ENCODE peak calls at places on chromosomes 16 and 17, in four cellular contexts. G is A549, K is cardiac muscle cell, X is osteoblast. I is an unnamed sample. For H3K4me1, the result is how much of the 10 kb centered on the place peaks cover.

GRCh38 chr17:66459811-66460270 is 157.4 kb downstream of the PRKCA start:
- DNase-seq in G (peak), K (peak), X (peak), I (no peak)

GRCh38 chr16:83296505-83296904 is 511.3 kb upstream of the HSBP1 start:
- DNase-seq in G (no peak), K (peak), X (no peak), I (no peak)

GRCh38 chr17:70060415-70060814 is 14.6 kb upstream of the KCNJ16 start:
- DNase-seq in G (no peak), K (no peak), X (no peak), I (no peak)

GRCh38 chr17:43418441-43419374 is 19.9 kb downstream of the ARL4D start:
- DNase-seq in G (peak), K (peak), X (peak), I (peak)

GRCh38 chr16:82694239-82694874 is 67.6 kb downstream of the CDH13 start:
- DNase-seq in G (no peak), K (peak), X (peak), I (no peak)

GRCh38 chr17:48621410-48622387 is 4.5 kb downstream of the HOXB9 start:
- DNase-seq in G (no peak), K (no peak), X (no peak), I (peak)

GRCh38 chr16:82093901-82094300 is 58.8 kb downstream of the HSD17B2 start:
- DNase-seq in G (no peak), K (peak), X (peak), I (no peak)

GRCh38 chr17:63696381-63696961 is 3.5 kb downstream of the LIMD2 start:
- DNase-seq in G (peak), K (peak), X (peak), I (peak)

GRCh38 chr17:48102700-48103378 is 1.6 kb upstream of the CBX1 start:
- DNase-seq in G (peak), K (no peak), X (no peak), I (no peak)

GRCh38 chr17:33987162-33987561 is 267.9 kb upstream of the CCL2 start:
- DNase-seq in G (no peak), K (no peak), X (no peak), I (peak)

GRCh38 chr17:1783271-1783670 is 21.4 kb downstream of the SERPINF1 start:
- DNase-seq in G (no peak), K (peak), X (peak), I (no peak)

GRCh38 chr16:88970539-88971065 is 6.4 kb downstream of the CBFA2T3 start:
- DNase-seq in G (no peak), K (no peak), X (no peak), I (no peak)

GRCh38 chr17:80819422-80820164 is 172.0 kb upstream of the CHMP6 start:
- DNase-seq in G (no peak), K (no peak), X (no peak), I (no peak)

GRCh38 chr17:57889892-57890856 is 40.3 kb upstream of the MRPS23 start:
- DNase-seq in G (peak), K (peak), X (peak), I (peak)

GRCh38 chr17:62681939-62682381 is 54.5 kb downstream of the MRC2 start:
- DNase-seq in G (no peak), K (no peak), X (peak), I (no peak)

GRCh38 chr17:29577778-29578211 is 9.3 kb downstream of the TP53I13 start:
- DNase-seq in G (no peak), K (peak), X (peak), I (peak)

GRCh38 chr16:74844041-74844826 is 69.6 kb upstream of the FA2H start:
- DNase-seq in G (no peak), K (no peak), X (no peak), I (no peak)

GRCh38 chr16:65339062-65339461 is 217.2 kb upstream of the CDH11 start:
- DNase-seq in G (no peak), K (no peak), X (no peak), I (no peak)

GRCh38 chr16:84700518-84701277 is 898 bp downstream of the USP10 start:
- DNase-seq in G (peak), K (no peak), X (no peak), I (peak)

GRCh38 chr16:49271363-49271762 is 10.3 kb downstream of the CBLN1 start:
- DNase-seq in G (no peak), K (no peak), X (no peak), I (no peak)

GRCh38 chr16:82882982-82883863 is 256.5 kb downstream of the CDH13 start:
- DNase-seq in G (no peak), K (no peak), X (no peak), I (no peak)

GRCh38 chr17:73743802-73744201 is 99.6 kb upstream of the SDK2 start:
- DNase-seq in G (no peak), K (no peak), X (peak), I (no peak)

DNA sequence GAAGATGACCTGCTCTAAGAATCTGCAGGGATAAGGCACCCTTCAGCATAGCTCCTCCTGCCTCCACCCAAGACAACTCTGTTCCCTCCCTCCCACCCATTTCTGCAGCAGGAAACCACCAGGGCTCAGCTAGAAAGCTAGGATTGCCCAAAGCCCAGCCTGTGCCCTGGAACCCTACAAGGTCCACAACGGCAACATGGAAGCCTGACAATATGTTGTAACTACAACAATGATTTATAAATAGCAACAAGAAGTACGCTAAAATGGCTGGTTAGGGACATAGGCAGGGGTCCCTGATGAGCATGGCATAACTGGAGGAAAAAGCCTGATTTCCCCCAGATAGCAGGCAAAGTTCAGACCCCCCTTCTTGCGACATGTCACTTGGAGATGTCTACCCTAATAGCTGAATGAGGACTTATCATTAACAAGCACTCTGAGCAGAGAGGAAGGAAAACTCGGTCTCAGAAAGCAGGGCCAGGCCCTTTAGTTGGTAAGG is 6.5 kb downstream of the ST3GAL2 start:
- DNase-seq in G (no peak), K (peak), X (peak), I (no peak)
- H3K4me1 ChIP-seq in G (half or more), K (half or more), X (half or more), I (under half)

GRCh38 chr16:24010440-24011089 is 174.8 kb downstream of the PRKCB start:
- DNase-seq in G (peak), K (peak), X (no peak), I (peak)

GRCh38 chr16:24009060-24009459 is 173.3 kb downstream of the PRKCB start:
- DNase-seq in G (no peak), K (no peak), X (no peak), I (no peak)

GRCh38 chr16:24007934-24008333 is 172.2 kb downstream of the PRKCB start:
- DNase-seq in G (no peak), K (no peak), X (no peak), I (no peak)

GRCh38 chr16:24011237-24011636 is 175.5 kb downstream of the PRKCB start:
- DNase-seq in G (no peak), K (no peak), X (no peak), I (no peak)

GRCh38 chr16:24009955-24010354 is 174.2 kb downstream of the PRKCB start:
- DNase-seq in G (no peak), K (no peak), X (no peak), I (no peak)
- H3K27ac ChIP-seq in G (no peak), K (no peak), X (no peak), I (no peak)

GRCh38 chr16:4803479-4804243 is 1.2 kb upstream of the ROGDI start:
- DNase-seq in G (no peak), K (no peak), X (peak), I (no peak)
- H3K4me3 ChIP-seq in G (peak), K (peak), X (peak), I (peak)

GRCh38 chr16:26111900-26112299 is 420.1 kb downstream of the HS3ST4 start:
- DNase-seq in G (peak), K (no peak), X (no peak), I (peak)
- H3K4me1 ChIP-seq in G (under half), K (under half), X (under half), I (under half)

GRCh38 chr17:17117923-17118322 is 75.7 kb downstream of the MPRIP start:
- DNase-seq in G (no peak), K (no peak), X (peak), I (no peak)
- H3K27ac ChIP-seq in G (no peak), K (no peak), X (no peak), I (no peak)

DNA sequence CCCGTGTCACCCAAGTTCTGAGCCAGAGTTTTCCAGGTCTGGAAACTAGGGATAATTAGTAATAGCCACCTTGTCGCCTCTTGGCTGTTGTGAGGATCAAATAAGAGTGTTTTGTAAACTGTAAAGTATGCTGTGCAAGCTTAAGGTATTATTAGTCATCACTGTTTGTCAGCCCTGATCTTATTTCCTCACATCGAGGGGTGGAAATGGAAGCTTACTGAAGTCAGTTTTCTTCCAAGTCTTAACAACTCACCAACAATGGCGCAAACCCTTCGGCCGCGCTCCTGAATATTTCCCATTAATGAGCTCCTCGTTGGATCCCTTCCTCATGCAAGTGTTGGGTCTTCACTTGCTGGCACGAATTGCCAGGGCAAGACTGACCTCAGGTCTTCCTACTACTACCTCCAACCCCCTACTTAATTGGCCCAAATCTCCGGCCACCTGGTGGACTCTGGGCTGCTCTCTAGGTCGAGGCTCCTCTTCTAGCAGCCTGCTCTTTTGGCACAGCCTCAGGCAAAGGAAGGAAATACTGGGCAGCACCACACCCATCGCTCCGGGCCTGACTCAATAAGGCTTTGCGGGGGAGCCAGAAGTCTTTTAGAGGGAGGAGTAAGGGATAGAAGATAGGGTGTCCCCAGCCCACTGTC is 874 bp upstream of the SLC35B1 start:
- DNase-seq in G (no peak), K (no peak), X (no peak), I (peak)
- H3K4me3 ChIP-seq in G (peak), K (no peak), X (peak), I (no peak)

I was measured in endodermal cell.